ENCODE peak calls at places on chromosomes 1 and 21, in six cellular contexts. W is IMR-90, R is dorsolateral prefrontal cortex, J is activated B cell treated with CpG ODN at 0.5 μM for 24 hours, K is pancreas, I is Panc1. X is an unnamed sample.

GRCh38 chr1:85824066-85824835 is 116.0 kb upstream of the ZNHIT6 start:
- DNase-seq in J (no peak), W (no peak), R (no peak), I (no peak), K (no peak), X (no peak)

GRCh38 chr1:7299994-7300393 is 471.1 kb upstream of the VAMP3 start:
- DNase-seq in J (no peak), R (no peak), I (no peak), W (peak), K (no peak), X (peak)

GRCh38 chr1:218589487-218589886 is 244.4 kb downstream of the TGFB2 start:
- DNase-seq in J (no peak), I (no peak), K (no peak), W (no peak), R (no peak), X (no peak)

GRCh38 chr1:22952694-22953391 is 19.8 kb downstream of the LACTBL1 start:
- DNase-seq in K (no peak), R (no peak), W (no peak), J (no peak), I (no peak), X (no peak)

GRCh38 chr21:37032877-37033471 is 26.5 kb downstream of the RIPPLY3 start:
- DNase-seq in W (peak), K (no peak), I (peak), R (peak), J (no peak), X (peak)

GRCh38 chr1:114035304-114035700 is 56.0 kb downstream of the OLFML3 start:
- DNase-seq in K (no peak), J (no peak), R (no peak), W (no peak), I (no peak), X (no peak)

GRCh38 chr1:59685666-59686065 is 129.1 kb upstream of the HOOK1 start:
- DNase-seq in K (no peak), J (no peak), W (no peak), I (no peak), R (no peak), X (no peak)

GRCh38 chr1:182622795-182623528 is 18.8 kb upstream of the RGS16 start:
- DNase-seq in W (no peak), R (no peak), K (no peak), I (no peak), J (no peak), X (no peak)

GRCh38 chr1:110280126-110280525 is 59.1 kb upstream of the RBM15 start:
- DNase-seq in R (no peak), I (no peak), W (no peak), J (no peak), K (no peak), X (no peak)

GRCh38 chr1:53069265-53069662 is 7.3 kb downstream of the PODN start:
- DNase-seq in J (peak), W (no peak), K (peak), R (no peak), I (no peak), X (no peak)

GRCh38 chr1:8347635-8348034 is 29.7 kb downstream of the SLC45A1 start:
- DNase-seq in K (no peak), J (no peak), I (no peak), R (no peak), W (no peak), X (no peak)

GRCh38 chr1:206907304-206907991 is 10.2 kb downstream of the IL24 start:
- DNase-seq in W (no peak), R (no peak), J (no peak), I (no peak), K (peak), X (no peak)

GRCh38 chr1:2003564-2004131 is at the start of gene CFAP74:
- DNase-seq in J (no peak), R (no peak), W (peak), K (no peak), I (no peak), X (no peak)

GRCh38 chr1:3609016-3609768 is 2.1 kb downstream of the MEGF6 start:
- DNase-seq in J (no peak), W (no peak), K (no peak), I (no peak), R (no peak), X (no peak)

GRCh38 chr1:74010206-74010605 is 187.8 kb downstream of the LRRIQ3 start:
- DNase-seq in R (no peak), K (no peak), I (no peak), W (no peak), J (no peak), X (no peak)

GRCh38 chr1:161198206-161198876 is 513 bp downstream of the ADAMTS4 start:
- DNase-seq in I (no peak), K (no peak), W (no peak), J (no peak), R (no peak), X (peak)

GRCh38 chr1:85607126-85607912 is 26.8 kb downstream of the CCN1 start:
- DNase-seq in K (no peak), W (peak), I (peak), R (no peak), J (no peak), X (peak)

GRCh38 chr1:32754282-32755097 is 51.9 kb upstream of the SYNC start:
- DNase-seq in I (no peak), W (peak), K (peak), R (peak), J (no peak), X (no peak)

GRCh38 chr1:153192697-153193096 is 10.5 kb upstream of the LELP1 start:
- DNase-seq in J (no peak), R (no peak), K (no peak), W (no peak), I (no peak), X (no peak)

GRCh38 chr1:228280961-228281591 is 73.2 kb downstream of the OBSCN start:
- DNase-seq in R (no peak), K (peak), I (no peak), W (no peak), J (peak), X (no peak)

GRCh38 chr1:202411421-202411820 is 62.9 kb downstream of the PPP1R12B start:
- DNase-seq in I (no peak), K (no peak), R (no peak), J (no peak), W (no peak), X (no peak)

GRCh38 chr1:113198806-113199205 is 125.8 kb downstream of the LRIG2 start:
- DNase-seq in R (no peak), K (no peak), I (no peak), W (no peak), J (no peak), X (no peak)

GRCh38 chr1:231515748-231516147 is 12.7 kb upstream of the TSNAX start:
- DNase-seq in W (no peak), I (no peak), J (no peak), K (no peak), R (no peak), X (no peak)

GRCh38 chr1:233394860-233395717 is 67.6 kb downstream of the MAP3K21 start:
- DNase-seq in K (no peak), J (no peak), I (peak), R (peak), W (peak), X (peak)

GRCh38 chr1:65958561-65959350 is 166.1 kb downstream of the PDE4B start:
- DNase-seq in R (no peak), K (no peak), W (peak), J (no peak), I (peak), X (peak)

GRCh38 chr1:66495490-66495889 is 38.5 kb upstream of the SGIP1 start:
- DNase-seq in I (no peak), J (no peak), K (no peak), R (no peak), W (no peak), X (no peak)

GRCh38 chr1:230222678-230223077 is 155.6 kb downstream of the GALNT2 start:
- DNase-seq in K (no peak), W (no peak), J (no peak), I (no peak), R (no peak), X (no peak)
- TF ChIP-seq CTCF in K (no peak), W (peak), J (no peak), I (peak), R (no peak), X (no peak)

GRCh38 chr1:156465747-156466365 is 34.7 kb downstream of the MEF2D start:
- DNase-seq in R (no peak), K (no peak), W (no peak), I (no peak), J (no peak), X (no peak)
- TF ChIP-seq CTCF in R (no peak), K (no peak), W (peak), I (no peak), J (no peak), X (peak)

GRCh38 chr1:37430074-37430985 is 44.0 kb upstream of the ZC3H12A start:
- DNase-seq in K (no peak), I (no peak), R (no peak), W (no peak), J (no peak), X (no peak)

GRCh38 chr1:37432636-37433035 is 41.7 kb upstream of the ZC3H12A start:
- DNase-seq in K (no peak), J (no peak), W (no peak), I (no peak), R (no peak), X (no peak)

GRCh38 chr1:37423810-37424209 is 50.6 kb upstream of the ZC3H12A start:
- DNase-seq in I (no peak), W (no peak), K (no peak), R (no peak), J (no peak), X (no peak)

GRCh38 chr1:37433171-37433570 is 41.2 kb upstream of the ZC3H12A start:
- DNase-seq in K (no peak), J (no peak), I (no peak), R (no peak), W (no peak), X (no peak)

GRCh38 chr1:37429038-37429437 is 45.3 kb upstream of the ZC3H12A start:
- DNase-seq in W (no peak), K (no peak), J (no peak), I (no peak), R (no peak), X (no peak)
- TF ChIP-seq CTCF in W (no peak), K (no peak), J (no peak), I (no peak), R (no peak), X (no peak)

DNA sequence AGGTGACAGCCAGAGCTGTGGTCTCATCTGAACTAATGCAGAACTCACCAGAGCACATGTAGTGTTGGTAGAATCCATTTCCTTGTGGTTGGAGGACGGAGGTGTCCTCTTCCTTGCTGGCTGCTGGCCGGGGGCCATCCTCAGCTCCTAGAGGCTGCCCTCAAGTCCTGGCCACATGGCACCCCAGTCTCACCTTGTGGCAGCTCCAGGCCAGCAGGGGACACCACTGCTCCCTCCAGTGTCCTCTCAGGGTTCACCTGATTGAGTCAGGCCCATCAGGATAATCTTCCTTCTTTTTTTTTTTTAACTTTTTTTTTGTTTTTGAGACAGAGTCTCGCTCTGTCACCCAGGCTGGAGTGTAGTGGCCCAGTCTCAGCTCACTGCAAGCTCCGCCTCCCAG is 2.9 kb downstream of the KCNE1 start:
- DNase-seq in R (no peak), W (no peak), K (no peak), I (no peak), J (no peak), X (no peak)
- TF ChIP-seq CTCF in R (no peak), W (peak), K (no peak), I (no peak), J (no peak), X (peak)

GRCh38 chr1:224434447-224435317 is at the start of gene WDR26:
- DNase-seq in J (peak), I (no peak), R (peak), W (peak), K (peak), X (peak)
- TF ChIP-seq CTCF in J (no peak), I (no peak), R (no peak), W (peak), K (no peak), X (peak)

GRCh38 chr1:67768480-67768879 is 64.8 kb downstream of the GNG12 start:
- DNase-seq in W (no peak), K (no peak), I (no peak), J (no peak), R (no peak), X (no peak)

GRCh38 chr1:67769633-67770256 is 63.5 kb downstream of the GNG12 start:
- DNase-seq in R (no peak), I (no peak), J (no peak), W (no peak), K (no peak), X (no peak)

GRCh38 chr1:67773462-67773861 is 59.8 kb downstream of the GNG12 start:
- DNase-seq in R (no peak), K (no peak), I (no peak), J (no peak), W (peak), X (no peak)

GRCh38 chr1:67771776-67772175 is 61.5 kb downstream of the GNG12 start:
- DNase-seq in I (no peak), J (no peak), R (no peak), K (no peak), W (no peak), X (no peak)

DNA sequence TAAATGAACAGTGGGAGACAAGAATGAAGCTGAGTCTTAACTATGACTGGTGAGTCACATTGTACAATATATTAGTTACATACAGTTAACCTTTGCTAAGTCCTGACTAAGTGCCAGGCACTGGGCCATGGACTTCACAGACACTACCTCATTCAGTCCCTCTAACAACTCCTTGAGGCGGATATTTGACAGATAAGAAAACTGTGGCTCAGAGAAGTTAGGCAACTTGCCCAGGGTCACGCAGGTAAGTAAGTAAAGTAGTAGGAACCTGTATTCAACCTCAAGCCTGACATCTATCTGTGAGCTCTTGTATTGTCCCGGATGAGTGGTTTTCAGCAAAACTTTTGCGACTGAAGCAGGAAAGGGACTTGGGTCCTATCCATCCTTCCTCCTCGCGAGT is 62.1 kb downstream of the GNG12 start:
- DNase-seq in W (peak), R (no peak), K (no peak), I (no peak), J (no peak), X (peak)
- TF ChIP-seq CTCF in W (no peak), R (no peak), K (no peak), I (peak), J (no peak), X (peak)